ENCODE peak calls at places on chromosomes 4 and X, in four cellular contexts. G is heart left ventricle, V is trophoblast cell, C is fibroblast of pulmonary artery. W is an unnamed sample.

GRCh38 chr4:65623509-65623908 is 46.8 kb downstream of the EPHA5 start:
- DNase-seq in G (no peak), V (peak; percentile 43), C (peak; percentile 68), W (peak; percentile 62)

GRCh38 chrX:134685662-134686061 is 27.4 kb upstream of the PLAC1 start:
- DNase-seq in G (no peak), V (no peak), C (peak; percentile 41), W (no peak)

GRCh38 chrX:130057209-130057608 is 53.1 kb downstream of the ELF4 start:
- DNase-seq in G (no peak), V (peak; percentile 65), C (no peak), W (no peak)

GRCh38 chr4:70709551-70710080 is 12.1 kb upstream of the RUFY3 start:
- DNase-seq in G (no peak), V (no peak), C (no peak), W (no peak)

GRCh38 chrX:150649096-150649870 is 43.9 kb upstream of the MTMR1 start:
- DNase-seq in G (peak; percentile 6), V (peak; percentile 67), C (peak; percentile 56), W (peak; percentile 82)

GRCh38 chr4:95178938-95179337 is 369.8 kb downstream of the UNC5C start:
- DNase-seq in G (no peak), V (no peak), C (no peak), W (no peak)

GRCh38 chrX:109350621-109351020 is 131.3 kb downstream of the GUCY2F start:
- DNase-seq in G (no peak), V (peak; percentile 83), C (no peak), W (no peak)

GRCh38 chr4:141587897-141588296 is 48.5 kb upstream of the IL15 start:
- DNase-seq in G (no peak), V (no peak), C (peak; percentile 11), W (no peak)

GRCh38 chr4:39528056-39528465 is 822 bp upstream of the UGDH start:
- DNase-seq in G (no peak), V (peak; percentile 96), C (peak; percentile 75), W (peak; percentile 69)

GRCh38 chrX:7084841-7085240 is 62.7 kb upstream of the STS start:
- DNase-seq in G (no peak), V (no peak), C (no peak), W (no peak)

GRCh38 chrX:144768540-144768939 is 478.8 kb upstream of the SPANXN1 start:
- DNase-seq in G (no peak), V (no peak), C (no peak), W (no peak)

GRCh38 chr4:153931804-153932203 is 142.9 kb upstream of the SFRP2 start:
- DNase-seq in G (no peak), V (no peak), C (peak; percentile 27), W (no peak)

GRCh38 chrX:123084797-123085196 is 99.3 kb upstream of the GRIA3 start:
- DNase-seq in G (no peak), V (peak; percentile 48), C (peak; percentile 49), W (no peak)

GRCh38 chrX:41559662-41560061 is 112.5 kb downstream of the NYX start:
- DNase-seq in G (peak; percentile 23), V (no peak), C (peak; percentile 90), W (peak; percentile 82)

GRCh38 chrX:41558531-41558930 is 111.4 kb downstream of the NYX start:
- DNase-seq in G (no peak), V (peak; percentile 52), C (peak; percentile 53), W (peak; percentile 34)

GRCh38 chrX:41559235-41559634 is 112.1 kb downstream of the NYX start:
- DNase-seq in G (no peak), V (peak; percentile 8), C (no peak), W (no peak)

GRCh38 chrX:41556958-41557357 is 109.8 kb downstream of the NYX start:
- DNase-seq in G (no peak), V (no peak), C (no peak), W (no peak)

DNA sequence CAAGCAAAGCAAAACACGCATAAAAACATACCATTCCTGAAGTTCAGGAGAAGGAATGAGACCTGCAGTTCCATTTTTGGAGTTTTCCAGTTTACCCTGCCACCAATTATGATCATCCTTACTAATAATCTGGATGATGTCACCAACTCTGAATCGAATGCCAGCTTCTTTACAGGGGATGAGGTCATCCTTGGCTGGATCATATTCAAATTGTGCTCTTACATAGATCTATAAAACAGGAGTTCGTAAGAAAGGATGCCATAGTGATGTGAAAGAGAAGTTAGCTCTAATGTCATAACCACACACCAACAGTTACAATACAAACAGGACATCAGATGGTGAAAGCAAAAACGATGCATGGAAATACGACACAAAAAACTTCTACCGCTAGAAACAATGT is 106.5 kb downstream of the NYX start:
- DNase-seq in G (no peak), V (no peak), C (no peak), W (peak; percentile 1)
- H3K4me3 ChIP-seq in G (no peak overlapping the region), V (no peak overlapping the region), C (no peak overlapping the region), W (no peak overlapping the region)

DNA sequence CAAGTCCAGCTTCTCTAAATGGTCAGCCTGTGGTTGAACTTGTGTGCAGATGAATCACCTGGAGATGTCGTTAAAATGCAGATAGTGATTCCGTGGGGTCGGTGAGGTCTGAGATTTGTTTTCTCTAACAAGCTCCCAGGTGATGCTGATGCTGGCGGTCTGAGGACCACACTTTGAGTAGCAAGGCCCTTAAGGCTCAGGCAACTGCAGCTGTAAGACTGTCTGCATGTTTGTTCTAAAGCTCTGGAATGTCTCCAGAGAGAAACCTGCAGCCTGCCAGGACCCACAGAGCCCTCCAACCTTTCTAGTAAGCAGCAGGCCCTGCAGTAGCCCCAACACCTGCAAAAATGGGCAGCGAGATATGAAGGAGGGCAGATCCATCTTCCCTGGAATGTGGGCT is 9.2 kb downstream of the SCD5 start:
- DNase-seq in G (no peak), V (no peak), C (no peak), W (no peak)
- H3K4me3 ChIP-seq in G (no peak overlapping the region), V (no peak overlapping the region), C (no peak overlapping the region), W (no peak overlapping the region)

GRCh38 chr4:1002631-1003251 is 8.7 kb upstream of the FGFRL1 start:
- DNase-seq in G (no peak), V (no peak), C (no peak), W (no peak)

GRCh38 chr4:1002131-1002630 is 9.0 kb upstream of the SLC26A1 start:
- DNase-seq in G (no peak), V (peak; percentile 64), C (peak; percentile 39), W (no peak)

GRCh38 chr4:1004557-1005485 is 6.6 kb upstream of the FGFRL1 start:
- DNase-seq in G (peak; percentile 56), V (no peak), C (no peak), W (no peak)

GRCh38 chr4:1004071-1004418 is 7.4 kb upstream of the FGFRL1 start:
- DNase-seq in G (no peak), V (no peak), C (no peak), W (no peak)

GRCh38 chr4:1003271-1004070 is 8.0 kb upstream of the FGFRL1 start:
- DNase-seq in G (no peak), V (no peak), C (no peak), W (no peak)
- H3K4me3 ChIP-seq in G (no peak overlapping the region), V (no peak overlapping the region), C (no peak overlapping the region), W (no peak overlapping the region)

GRCh38 chr4:102392033-102392744 is 46.9 kb upstream of the SLC39A8 start:
- DNase-seq in G (no peak), V (peak; percentile 54), C (no peak), W (no peak)
- H3K4me3 ChIP-seq in G (no peak overlapping the region), V (no peak overlapping the region), C (no peak overlapping the region), W (no peak overlapping the region)

GRCh38 chr4:79209822-79210635 is 115.8 kb downstream of the NAA11 start:
- DNase-seq in G (no peak), V (peak; percentile 80), C (peak; percentile 60), W (peak; percentile 74)
- H3K4me3 ChIP-seq in G (no peak overlapping the region), V (no peak overlapping the region), C (no peak overlapping the region), W (no peak overlapping the region)

GRCh38 chr4:169030575-169030982 is 20.5 kb upstream of the CBR4 start:
- DNase-seq in G (no peak), V (peak; percentile 30), C (peak; percentile 39), W (peak; percentile 57)
- H3K4me3 ChIP-seq in G (no peak overlapping the region), V (no peak overlapping the region), C (no peak overlapping the region), W (no peak overlapping the region)

GRCh38 chrX:13152511-13152868 is 108.1 kb upstream of the FAM9C start:
- DNase-seq in G (no peak), V (no peak), C (no peak), W (no peak)
- H3K4me3 ChIP-seq in G (peak overlapping the region; percentile 26), V (no peak overlapping the region), C (no peak overlapping the region), W (no peak overlapping the region)

GRCh38 chr4:8754634-8755589 is 116.7 kb downstream of the HMX1 start:
- DNase-seq in G (peak; percentile 0), V (no peak), C (no peak), W (no peak)
- H3K4me3 ChIP-seq in G (no peak overlapping the region), V (no peak overlapping the region), C (no peak overlapping the region), W (no peak overlapping the region)

GRCh38 chr4:86959588-86960500 is 25.0 kb downstream of the AFF1 start:
- DNase-seq in G (no peak), V (peak; percentile 54), C (no peak), W (no peak)
- H3K4me3 ChIP-seq in G (no peak overlapping the region), V (no peak overlapping the region), C (no peak overlapping the region), W (no peak overlapping the region)

W was measured in endothelial cell of umbilical vein.